ENCODE peak calls at places on chromosome 21, in six cellular contexts. B is neural progenitor cell; P is tibial nerve; Z is transverse colon; S is stomach; M is CD4-positive, alpha-beta memory T cell. V is an unnamed sample.

GRCh38 chr21:36859744-36860501 is 106.5 kb downstream of the HLCS start:
- DNase-seq in B (no peak), P (peak), Z (peak), S (peak), M (no peak), V (no peak)

GRCh38 chr21:43779660-43780059 is 3.6 kb upstream of the CSTB start:
- DNase-seq in B (no peak), P (no peak), Z (peak), S (no peak), M (peak), V (no peak)

GRCh38 chr21:14480601-14481000 is 65.5 kb downstream of the SAMSN1 start:
- DNase-seq in B (no peak), P (no peak), Z (peak), S (no peak), M (no peak), V (no peak)

GRCh38 chr21:38212716-38213115 is 44.1 kb upstream of the KCNJ15 start:
- DNase-seq in B (no peak), P (no peak), Z (no peak), S (no peak), M (no peak), V (no peak)

GRCh38 chr21:43269461-43269860 is 100.7 kb downstream of the CRYAA start:
- DNase-seq in B (peak), P (no peak), Z (no peak), S (no peak), M (no peak), V (no peak)

GRCh38 chr21:21387891-21388290 is 389.7 kb downstream of the NCAM2 start:
- DNase-seq in B (no peak), P (no peak), Z (no peak), S (no peak), M (no peak), V (no peak)

GRCh38 chr21:40902993-40903392 is 56.0 kb upstream of the DSCAM start:
- DNase-seq in B (no peak), P (no peak), Z (no peak), S (no peak), M (no peak), V (no peak)

GRCh38 chr21:26846036-26846931 is 1.1 kb upstream of the ADAMTS1 start:
- DNase-seq in B (peak), P (peak), Z (peak), S (peak), M (no peak), V (peak)

GRCh38 chr21:38993561-38993960 is 187.8 kb downstream of the ETS2 start:
- DNase-seq in B (no peak), P (no peak), Z (peak), S (peak), M (no peak), V (no peak)

GRCh38 chr21:22476214-22476613 is 1478.0 kb downstream of the NCAM2 start:
- DNase-seq in B (no peak), P (no peak), Z (no peak), S (no peak), M (no peak), V (no peak)

GRCh38 chr21:35940074-35940927 is 120.0 kb downstream of the SETD4 start:
- DNase-seq in B (peak), P (peak), Z (peak), S (peak), M (no peak), V (peak)

GRCh38 chr21:33761104-33762036 is 119.1 kb downstream of the ITSN1 start:
- DNase-seq in B (no peak), P (no peak), Z (no peak), S (no peak), M (no peak), V (no peak)
- H3K27ac ChIP-seq in B (no peak), P (no peak), Z (peak), S (peak), M (no peak), V (no peak)

GRCh38 chr21:28875078-28875477 is 117.6 kb downstream of the LTN1 start:
- DNase-seq in B (no peak), P (no peak), Z (no peak), S (no peak), M (no peak), V (no peak)

GRCh38 chr21:28871388-28872015 is 121.2 kb downstream of the LTN1 start:
- DNase-seq in B (no peak), P (no peak), Z (peak), S (no peak), M (no peak), V (no peak)

GRCh38 chr21:28867401-28867800 is 125.3 kb downstream of the LTN1 start:
- DNase-seq in B (no peak), P (no peak), Z (no peak), S (no peak), M (no peak), V (no peak)

GRCh38 chr21:28877318-28877884 is 115.3 kb downstream of the LTN1 start:
- DNase-seq in B (no peak), P (no peak), Z (no peak), S (no peak), M (no peak), V (no peak)

GRCh38 chr21:28872218-28872617 is 120.5 kb downstream of the LTN1 start:
- DNase-seq in B (no peak), P (no peak), Z (no peak), S (no peak), M (no peak), V (no peak)
- H3K27ac ChIP-seq in B (no peak), P (no peak), Z (no peak), S (no peak), M (no peak), V (no peak)

DNA sequence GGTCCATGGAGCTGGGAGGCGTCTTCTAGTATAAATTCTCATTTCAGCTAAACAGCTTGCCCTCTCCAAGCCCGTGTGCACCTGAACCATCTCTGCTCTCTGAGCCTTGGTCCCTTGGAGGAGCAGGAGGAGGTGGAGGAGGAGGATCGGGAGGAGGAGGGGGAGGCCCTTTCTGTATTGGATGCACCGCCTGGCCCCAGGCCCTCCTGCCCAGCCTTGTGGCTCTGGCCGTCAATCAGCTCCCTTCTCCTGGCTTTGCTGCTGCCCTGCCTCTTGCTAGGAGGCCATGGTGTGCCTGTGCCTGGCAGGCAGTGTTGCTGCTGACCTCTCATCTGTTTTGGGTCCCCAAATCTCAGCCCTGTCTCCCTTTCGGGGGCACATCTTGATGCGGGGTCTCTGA is 9.0 kb downstream of the COL18A1 start:
- DNase-seq in B (no peak), P (no peak), Z (no peak), S (no peak), M (peak), V (no peak)
- H3K27ac ChIP-seq in B (no peak), P (no peak), Z (no peak), S (no peak), M (no peak), V (no peak)

GRCh38 chr21:29034678-29035077 is 10.2 kb downstream of the USP16 start:
- DNase-seq in B (no peak), P (no peak), Z (no peak), S (no peak), M (no peak), V (no peak)

GRCh38 chr21:29029524-29029923 is 5.1 kb downstream of the USP16 start:
- DNase-seq in B (no peak), P (no peak), Z (no peak), S (no peak), M (no peak), V (no peak)

GRCh38 chr21:29033871-29034270 is 9.4 kb downstream of the USP16 start:
- DNase-seq in B (no peak), P (no peak), Z (no peak), S (no peak), M (no peak), V (no peak)

GRCh38 chr21:29030909-29031308 is 6.4 kb downstream of the USP16 start:
- DNase-seq in B (no peak), P (no peak), Z (no peak), S (no peak), M (no peak), V (no peak)

GRCh38 chr21:29033301-29033700 is 8.8 kb downstream of the USP16 start:
- DNase-seq in B (no peak), P (no peak), Z (no peak), S (no peak), M (no peak), V (no peak)
- H3K27ac ChIP-seq in B (no peak), P (no peak), Z (no peak), S (no peak), M (no peak), V (no peak)

GRCh38 chr21:44964381-44964780 is 24.6 kb downstream of the SLX9 start:
- DNase-seq in B (no peak), P (no peak), Z (no peak), S (no peak), M (no peak), V (no peak)
- H3K27ac ChIP-seq in B (no peak), P (no peak), Z (no peak), S (peak), M (no peak), V (no peak)